ENCODE peak calls at places on chromosomes 12 and 14, in four cellular contexts. O is AG04449, J is progenitor cell of endocrine pancreas, Y is tibial nerve. E is an unnamed sample.

GRCh38 chr12:9872743-9873142 is 3.6 kb upstream of the CLEC2B start:
- DNase-seq in O (no peak), J (no peak), Y (no peak), E (no peak)

GRCh38 chr12:39431797-39432196 is 11.1 kb downstream of the KIF21A start:
- DNase-seq in O (no peak), J (no peak), Y (no peak), E (no peak)

GRCh38 chr14:93007225-93007997 is 84.5 kb downstream of the CHGA start:
- DNase-seq in O (no peak), J (no peak), Y (no peak), E (peak)

GRCh38 chr12:1773937-1774655 is 46.3 kb upstream of the LRTM2 start:
- DNase-seq in O (no peak), J (no peak), Y (no peak), E (no peak)

GRCh38 chr12:52909796-52910195 is 4.9 kb upstream of the KRT8 start:
- DNase-seq in O (no peak), J (no peak), Y (no peak), E (no peak)

GRCh38 chr12:128069359-128069997 is 197.5 kb upstream of the TMEM132C start:
- DNase-seq in O (peak), J (peak), Y (no peak), E (no peak)

GRCh38 chr12:125247477-125247876 is 182.2 kb downstream of the AACS start:
- DNase-seq in O (no peak), J (no peak), Y (no peak), E (no peak)

GRCh38 chr12:77940011-77940423 is 109.3 kb downstream of the NAV3 start:
- DNase-seq in O (peak), J (no peak), Y (no peak), E (peak)

GRCh38 chr14:53924754-53925153 is 31.9 kb downstream of the BMP4 start:
- DNase-seq in O (peak), J (no peak), Y (no peak), E (peak)

GRCh38 chr12:116066381-116067230 is 210.9 kb downstream of the MED13L start:
- DNase-seq in O (no peak), J (peak), Y (no peak), E (no peak)

GRCh38 chr14:45089813-45090212 is 5.9 kb downstream of the PRPF39 start:
- DNase-seq in O (no peak), J (no peak), Y (no peak), E (no peak)

GRCh38 chr14:22460461-22461195 is 128.4 kb downstream of the DAD1 start:
- DNase-seq in O (no peak), J (no peak), Y (no peak), E (no peak)

GRCh38 chr12:48996794-48997718 is 2.1 kb downstream of the DDN start:
- DNase-seq in O (no peak), J (peak), Y (peak), E (no peak)

GRCh38 chr14:75884198-75884611 is 97.6 kb downstream of the TGFB3 start:
- DNase-seq in O (peak), J (no peak), Y (no peak), E (no peak)

GRCh38 chr14:21084988-21085853 is 13.2 kb downstream of the ZNF219 start:
- DNase-seq in O (peak), J (no peak), Y (no peak), E (peak)

GRCh38 chr12:39852346-39852745 is 232.7 kb upstream of the ABCD2 start:
- DNase-seq in O (no peak), J (no peak), Y (no peak), E (no peak)

GRCh38 chr12:113247123-113248045 is 26.1 kb downstream of the TPCN1 start:
- DNase-seq in O (no peak), J (no peak), Y (no peak), E (no peak)

GRCh38 chr12:30874455-30875313 is 51.9 kb upstream of the TSPAN11 start:
- DNase-seq in O (no peak), J (no peak), Y (no peak), E (no peak)

GRCh38 chr12:89389755-89390661 is 37.7 kb upstream of the DUSP6 start:
- DNase-seq in O (no peak), J (no peak), Y (no peak), E (no peak)

GRCh38 chr12:114504311-114504710 is 98.4 kb upstream of the TBX5 start:
- DNase-seq in O (no peak), J (no peak), Y (no peak), E (no peak)

GRCh38 chr14:74504412-74504811 is 10.8 kb downstream of the ISCA2 start:
- DNase-seq in O (no peak), J (no peak), Y (no peak), E (no peak)

GRCh38 chr14:88030079-88030478 is 25.1 kb downstream of the GPR65 start:
- DNase-seq in O (no peak), J (no peak), Y (no peak), E (no peak)

GRCh38 chr12:113401066-113402000 is 2.4 kb downstream of the SDS start:
- DNase-seq in O (no peak), J (no peak), Y (no peak), E (no peak)

GRCh38 chr12:129063600-129063999 is 210.3 kb downstream of the GLT1D1 start:
- DNase-seq in O (no peak), J (no peak), Y (no peak), E (no peak)

GRCh38 chr14:26199599-26200370 is 398.0 kb downstream of the NOVA1 start:
- DNase-seq in O (no peak), J (no peak), Y (no peak), E (no peak)

GRCh38 chr12:109053382-109054123 is 1.2 kb downstream of the USP30 start:
- DNase-seq in O (no peak), J (no peak), Y (no peak), E (no peak)

GRCh38 chr12:18676112-18676511 is 61.7 kb downstream of the PLCZ1 start:
- DNase-seq in O (no peak), J (no peak), Y (no peak), E (no peak)

GRCh38 chr14:68718033-68718725 is 74.7 kb downstream of the ZFP36L1 start:
- DNase-seq in O (no peak), J (no peak), Y (no peak), E (no peak)
- TF ChIP-seq CTCF in O (peak), J (peak), Y (no peak), E (peak)

GRCh38 chr12:71641390-71641789 is 22.3 kb downstream of the ZFC3H1 start:
- DNase-seq in O (no peak), J (no peak), Y (no peak), E (no peak)

GRCh38 chr12:71636704-71637115 is 26.9 kb downstream of the ZFC3H1 start:
- DNase-seq in O (no peak), J (no peak), Y (no peak), E (peak)

GRCh38 chr12:71638499-71638898 is 25.1 kb downstream of the ZFC3H1 start:
- DNase-seq in O (no peak), J (no peak), Y (no peak), E (no peak)

GRCh38 chr12:71640316-71640715 is 23.3 kb downstream of the ZFC3H1 start:
- DNase-seq in O (no peak), J (no peak), Y (no peak), E (no peak)

GRCh38 chr12:71639341-71639760 is 24.3 kb downstream of the ZFC3H1 start:
- DNase-seq in O (no peak), J (no peak), Y (no peak), E (no peak)
- TF ChIP-seq CTCF in O (peak), J (peak), Y (no peak), E (no peak)

GRCh38 chr12:12645485-12645884 is 33.8 kb downstream of the CREBL2 start:
- DNase-seq in O (no peak), J (no peak), Y (no peak), E (no peak)
- TF ChIP-seq CTCF in O (peak), J (peak), Y (no peak), E (peak)

DNA sequence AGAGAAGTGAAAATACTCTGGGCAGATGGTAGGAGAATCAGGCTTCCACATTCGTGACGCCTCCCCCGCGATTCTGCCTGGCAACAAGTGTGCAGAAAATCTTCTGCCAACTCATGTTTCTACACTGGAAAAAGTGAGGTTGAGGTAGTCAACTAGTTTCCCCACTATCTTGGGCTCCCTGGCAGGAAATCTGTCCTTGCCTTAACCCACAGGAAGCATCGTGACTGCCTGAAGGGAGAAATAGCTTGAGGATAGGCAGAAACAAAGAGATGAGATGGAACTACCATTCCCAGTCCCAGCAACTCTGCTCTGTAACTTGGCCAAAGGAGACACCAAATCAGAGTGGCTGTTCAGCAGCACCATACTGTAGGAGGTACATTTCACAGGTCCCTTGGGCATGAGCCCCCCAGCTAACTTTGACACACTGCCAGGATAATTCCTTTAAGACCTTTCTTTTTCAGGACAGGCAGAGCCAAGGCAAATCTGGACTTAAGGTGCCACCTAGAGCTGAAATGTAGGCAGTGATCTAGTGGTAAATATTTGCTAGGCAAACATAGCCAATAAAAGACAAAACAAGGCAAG is 205.0 kb downstream of the PTPRO start:
- DNase-seq in O (no peak), J (no peak), Y (no peak), E (no peak)
- TF ChIP-seq CTCF in O (no peak), J (peak), Y (no peak), E (no peak)

GRCh38 chr12:82383930-82384513 is 25.7 kb downstream of the METTL25 start:
- DNase-seq in O (no peak), J (no peak), Y (no peak), E (no peak)
- TF ChIP-seq CTCF in O (no peak), J (peak), Y (no peak), E (peak)

E was measured in AG09319.